ENCODE peak calls at places on chromosomes 5 and 9, in nine cellular contexts. Y is RWPE1, D is colonic mucosa, G is mammary epithelial cell, Q is upper lobe of right lung, T is heart left ventricle, I is spleen, O is GM23338, K is fibroblast of lung. R is an unnamed sample.

GRCh38 chr9:37617161-37617560 is 24.8 kb upstream of the TOMM5 start:
- DNase-seq in T (no peak), K (no peak), G (no peak), Q (no peak), Y (no peak), O (no peak), D (no peak), I (no peak), R (no peak)

GRCh38 chr5:112412370-112412769 is 6.7 kb downstream of the EPB41L4A start:
- DNase-seq in T (no peak), D (no peak), K (no peak), Q (no peak), G (peak; percentile 69), I (no peak), Y (peak; percentile 71), O (no peak), R (no peak)

GRCh38 chr5:60196382-60197113 is 303.0 kb upstream of the PDE4D start:
- DNase-seq in Y (peak; percentile 92), T (peak; percentile 10), D (no peak), G (peak; percentile 97), O (no peak), K (peak; percentile 96), Q (no peak), I (no peak), R (no peak)

GRCh38 chr5:131270809-131271208 is 7.0 kb downstream of the CDC42SE2 start:
- DNase-seq in Q (no peak), G (no peak), Y (peak; percentile 37), O (no peak), D (no peak), I (no peak), K (peak; percentile 72), T (no peak), R (no peak)

GRCh38 chr9:15317836-15318235 is 10.8 kb upstream of the TTC39B start:
- DNase-seq in K (peak; percentile 39), O (no peak), I (no peak), D (no peak), G (no peak), Y (no peak), Q (no peak), T (no peak), R (no peak)

GRCh38 chr5:178307266-178308045 is 74.9 kb upstream of the PHYKPL start:
- DNase-seq in Y (no peak), G (no peak), D (no peak), T (no peak), K (no peak), I (peak; percentile 49), O (no peak), Q (peak; percentile 55), R (no peak)

GRCh38 chr9:97440160-97440559 is 28.3 kb downstream of the TDRD7 start:
- DNase-seq in K (no peak), O (peak; percentile 27), D (no peak), G (no peak), I (no peak), Q (no peak), Y (no peak), T (no peak), R (no peak)

GRCh38 chr5:73792687-73793320 is 166.8 kb downstream of the ARHGEF28 start:
- DNase-seq in D (peak; percentile 77), I (peak; percentile 79), Y (peak; percentile 80), K (peak; percentile 51), G (peak; percentile 61), Q (peak; percentile 73), T (peak; percentile 62), O (peak; percentile 83), R (peak; percentile 43)

GRCh38 chr5:115543365-115543700 is 1.2 kb downstream of the FEM1C start:
- DNase-seq in Y (no peak), D (peak; percentile 67), Q (no peak), O (no peak), K (no peak), G (no peak), I (peak; percentile 74), T (no peak), R (no peak)

GRCh38 chr9:109289931-109290330 is 30.9 kb downstream of the EPB41L4B start:
- DNase-seq in D (no peak), I (no peak), G (no peak), Y (no peak), T (no peak), O (no peak), Q (no peak), K (no peak), R (no peak)

GRCh38 chr9:113011911-113012381 is at the start of gene ZNF883:
- DNase-seq in Y (peak; percentile 50), K (peak; percentile 69), O (peak; percentile 92), D (peak; percentile 43), G (peak; percentile 48), Q (peak; percentile 74), I (peak; percentile 77), T (peak; percentile 51), R (peak; percentile 44)

GRCh38 chr5:37888476-37888875 is 48.6 kb upstream of the GDNF start:
- DNase-seq in Y (peak; percentile 89), O (no peak), T (no peak), Q (no peak), D (no peak), I (no peak), G (peak; percentile 91), K (peak; percentile 70), R (no peak)

GRCh38 chr5:162565-163337 is 28.5 kb upstream of the LRRC14B start:
- DNase-seq in D (no peak), G (no peak), O (no peak), Q (peak; percentile 57), I (peak; percentile 70), K (no peak), Y (no peak), T (no peak), R (no peak)

GRCh38 chr9:130042406-130042930 is 521 bp downstream of the FNBP1 start:
- DNase-seq in I (peak; percentile 92), K (peak; percentile 17), Y (peak; percentile 52), D (no peak), O (peak; percentile 67), G (no peak), T (peak; percentile 37), Q (peak; percentile 76), R (no peak)

GRCh38 chr5:97042981-97043380 is 99.4 kb downstream of the LIX1 start:
- DNase-seq in D (no peak), Q (no peak), K (peak; percentile 8), O (peak; percentile 17), G (peak; percentile 11), I (no peak), Y (no peak), T (no peak), R (no peak)

GRCh38 chr5:91162534-91163381 is 220.4 kb downstream of the ARRDC3 start:
- DNase-seq in G (peak; percentile 98), Y (peak; percentile 95), D (peak; percentile 84), T (peak; percentile 64), Q (peak; percentile 74), I (peak; percentile 82), K (peak; percentile 95), O (no peak), R (no peak)

GRCh38 chr9:122314193-122314592 is 49.5 kb downstream of the MRRF start:
- DNase-seq in G (no peak), Y (no peak), I (no peak), D (no peak), K (no peak), Q (no peak), O (no peak), T (no peak), R (no peak)

GRCh38 chr5:98483301-98483700 is 290.2 kb upstream of the RGMB start:
- DNase-seq in Q (no peak), G (no peak), O (no peak), T (no peak), Y (no peak), K (peak; percentile 66), I (no peak), D (no peak), R (no peak)

GRCh38 chr9:92187390-92187789 is 72.2 kb upstream of the SPTLC1 start:
- DNase-seq in Q (no peak), D (no peak), K (no peak), Y (no peak), O (no peak), G (no peak), T (no peak), I (no peak), R (no peak)

GRCh38 chr5:138573223-138573622 is 2.0 kb downstream of the HSPA9 start:
- DNase-seq in K (no peak), Q (no peak), T (no peak), D (no peak), G (no peak), I (no peak), Y (no peak), O (no peak), R (no peak)
- H3K27ac ChIP-seq in K (peak overlapping the region; percentile 16), Q (no peak overlapping the region), T (no peak overlapping the region), D (no peak overlapping the region), G (peak overlapping the region; percentile 100), I (no peak overlapping the region), Y (peak overlapping the region; percentile 60), O (peak overlapping the region; percentile 63), R (peak overlapping the region; percentile 100)

GRCh38 chr9:124202447-124202971 is 55.2 kb upstream of the NEK6 start:
- DNase-seq in G (no peak), Q (peak; percentile 84), T (peak; percentile 56), K (peak; percentile 16), Y (no peak), I (peak; percentile 91), D (peak; percentile 42), O (no peak), R (no peak)
- H3K27ac ChIP-seq in G (no peak overlapping the region), Q (peak overlapping the region; percentile 47), T (no peak overlapping the region), K (no peak overlapping the region), Y (no peak overlapping the region), I (peak overlapping the region; percentile 80), D (peak overlapping the region; percentile 44), O (no peak overlapping the region), R (peak overlapping the region; percentile 36)

DNA sequence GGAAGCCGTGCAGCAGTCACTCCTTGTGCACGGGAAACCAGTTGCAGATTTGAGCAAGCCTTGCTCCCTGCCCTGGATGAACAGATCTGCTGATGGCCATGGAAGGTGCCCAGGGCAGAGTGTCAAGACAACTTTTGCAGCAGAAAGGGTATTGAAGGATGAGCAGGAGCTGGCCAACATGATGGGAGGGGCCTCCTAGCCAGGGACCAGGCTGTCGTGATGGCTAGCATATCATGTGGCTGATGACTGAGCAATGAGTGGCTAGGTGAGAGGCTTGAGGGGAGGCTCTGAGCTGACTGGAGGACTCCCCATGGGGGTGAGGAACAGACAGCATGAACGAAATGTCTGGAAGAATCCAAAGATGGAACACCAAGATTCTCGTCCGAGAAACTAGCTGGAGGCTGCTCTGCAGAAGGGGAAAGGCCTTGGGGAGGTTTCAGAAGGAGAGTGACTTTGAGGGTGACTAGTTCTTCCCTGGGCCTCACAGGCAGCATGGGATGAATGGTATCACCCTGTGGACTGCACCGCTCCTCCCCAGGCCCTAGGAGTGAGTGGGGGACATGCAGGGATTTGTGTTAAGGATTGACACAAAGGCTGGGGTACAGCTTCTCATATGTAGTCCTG is 18.5 kb downstream of the PPARGC1B start:
- DNase-seq in K (no peak), Q (no peak), D (no peak), I (no peak), O (no peak), T (no peak), Y (no peak), G (no peak), R (no peak)
- H3K27ac ChIP-seq in K (no peak overlapping the region), Q (no peak overlapping the region), D (peak overlapping the region; percentile 76), I (no peak overlapping the region), O (no peak overlapping the region), T (no peak overlapping the region), Y (peak overlapping the region; percentile 90), G (no peak overlapping the region), R (no peak overlapping the region)

DNA sequence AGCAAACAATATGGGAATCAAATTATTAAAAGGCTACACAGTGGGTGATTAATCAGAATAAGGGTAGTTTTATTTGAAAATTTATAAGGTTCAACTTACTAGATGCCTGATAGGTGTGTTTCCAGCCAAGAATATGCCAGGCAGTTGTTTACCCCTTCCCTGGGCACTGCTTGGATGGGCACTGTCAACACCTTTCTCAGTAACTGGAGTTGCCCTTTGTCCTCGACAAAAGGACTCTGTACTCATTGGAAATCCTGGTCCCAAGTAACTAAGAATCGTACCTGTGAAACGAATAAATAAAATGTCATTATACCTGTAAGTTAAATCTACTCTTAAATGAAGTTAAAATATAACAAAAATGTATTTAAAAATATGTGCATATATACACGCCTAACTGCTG is 15.0 kb downstream of the ANKRD34B start:
- DNase-seq in Y (no peak), O (no peak), D (no peak), I (no peak), Q (no peak), K (no peak), G (no peak), T (no peak), R (no peak)
- H3K27ac ChIP-seq in Y (no peak overlapping the region), O (peak overlapping the region; percentile 41), D (no peak overlapping the region), I (no peak overlapping the region), Q (no peak overlapping the region), K (no peak overlapping the region), G (no peak overlapping the region), T (no peak overlapping the region), R (no peak overlapping the region)